ENCODE peak calls at places on chromosomes 13 and 19, in nine cellular contexts. H is cerebellar nuclear complex; B is stimulated activated CD4-positive, alpha-beta T cell treated with anti-CD3 and anti-CD28 coated beads, Interleukin-2, amount 100 ng/mL, for 4 hours; O is psoas muscle; E is NB4; L is activated CD4-positive, alpha-beta T cell treated with anti-CD3 and anti-CD28 coated beads for 4 hours; G is NCI-H2029; P is activated naive CD8-positive, alpha-beta T cell treated with anti-CD3 and anti-CD28 coated beads, Interleukin-2, amount 10 ng/mL, durations not matched to agents 7 days and 5 days; R is choroid plexus epithelial cell. Q is an unnamed sample.

GRCh38 chr13:96020155-96020575 is 33.0 kb downstream of the UGGT2 start:
- DNase-seq in R (peak), B (no peak), G (no peak), H (no peak), E (peak), O (no peak), L (no peak), P (no peak), Q (peak)

GRCh38 chr19:5293607-5294089 is 47.0 kb downstream of the PTPRS start:
- DNase-seq in E (no peak), O (peak), H (no peak), B (no peak), P (no peak), G (no peak), R (peak), L (peak), Q (peak)

GRCh38 chr13:100520936-100521765 is 67.4 kb downstream of the GGACT start:
- DNase-seq in L (no peak), P (no peak), H (no peak), E (no peak), O (no peak), G (no peak), R (peak), B (no peak), Q (no peak)

GRCh38 chr19:10604460-10604980 is 17.4 kb upstream of the AP1M2 start:
- DNase-seq in B (no peak), R (no peak), P (peak), L (peak), H (no peak), E (peak), O (no peak), G (no peak), Q (no peak)

GRCh38 chr19:53961523-53962345 is 1.0 kb upstream of the CACNG8 start:
- DNase-seq in B (no peak), P (no peak), R (peak), H (no peak), G (no peak), O (no peak), E (no peak), L (no peak), Q (no peak)

GRCh38 chr13:26475176-26476110 is 82.0 kb upstream of the WASF3 start:
- DNase-seq in G (no peak), R (no peak), H (no peak), P (no peak), E (no peak), O (no peak), L (no peak), B (no peak), Q (no peak)

GRCh38 chr13:59424661-59425060 is 739.1 kb downstream of the DIAPH3 start:
- DNase-seq in H (no peak), B (no peak), O (no peak), E (no peak), G (no peak), R (peak), L (no peak), P (no peak), Q (no peak)

GRCh38 chr19:37565370-37565669 is 29.3 kb downstream of the ZNF571 start:
- DNase-seq in O (no peak), E (no peak), R (no peak), L (no peak), H (no peak), B (no peak), P (no peak), G (no peak), Q (no peak)

GRCh38 chr13:20408181-20408580 is 117.5 kb downstream of the CRYL1 start:
- DNase-seq in L (no peak), E (no peak), R (no peak), G (no peak), O (no peak), H (no peak), P (no peak), B (no peak), Q (no peak)

GRCh38 chr13:31038834-31039552 is 106.5 kb downstream of the TEX26 start:
- DNase-seq in O (no peak), H (no peak), R (peak), E (peak), G (no peak), B (no peak), P (no peak), L (no peak), Q (no peak)

GRCh38 chr19:2636897-2637683 is 65.4 kb downstream of the GNG7 start:
- DNase-seq in E (peak), B (peak), R (peak), O (peak), P (peak), G (no peak), H (no peak), L (peak), Q (no peak)

GRCh38 chr13:50131998-50132936 is 117.0 kb downstream of the KCNRG start:
- DNase-seq in E (no peak), R (no peak), B (peak), L (peak), O (no peak), P (peak), H (no peak), G (no peak), Q (no peak)

GRCh38 chr13:48790996-48791395 is 137.3 kb downstream of the CYSLTR2 start:
- DNase-seq in L (no peak), O (no peak), R (no peak), H (no peak), P (no peak), E (no peak), G (no peak), B (no peak), Q (no peak)

GRCh38 chr19:12720851-12721655 is 2.7 kb downstream of the TNPO2 start:
- DNase-seq in L (no peak), B (no peak), O (peak), H (no peak), P (peak), G (no peak), R (peak), E (no peak), Q (no peak)

GRCh38 chr19:54420383-54421168 is 5.3 kb downstream of the TTYH1 start:
- DNase-seq in O (no peak), B (no peak), G (no peak), H (no peak), E (no peak), P (no peak), R (no peak), L (no peak), Q (no peak)

GRCh38 chr13:61880576-61881283 is 465.1 kb upstream of the PCDH20 start:
- DNase-seq in L (no peak), E (peak), O (no peak), B (no peak), H (no peak), G (no peak), P (no peak), R (peak), Q (no peak)

GRCh38 chr13:37226966-37227365 is 121.5 kb upstream of the CSNK1A1L start:
- DNase-seq in R (peak), E (no peak), O (no peak), P (no peak), H (no peak), G (no peak), B (no peak), L (no peak), Q (no peak)

GRCh38 chr19:52190679-52191293 is 934 bp downstream of the PPP2R1A start:
- DNase-seq in E (no peak), L (no peak), O (peak), B (no peak), H (no peak), G (no peak), R (peak), P (no peak), Q (no peak)

GRCh38 chr19:46297700-46298476 is 1.0 kb downstream of the HIF3A start:
- DNase-seq in L (no peak), H (no peak), E (no peak), O (peak), P (no peak), B (no peak), R (peak), G (no peak), Q (no peak)

GRCh38 chr19:8252922-8253589 is 43.9 kb downstream of the CERS4 start:
- DNase-seq in B (peak), E (peak), R (peak), H (peak), O (peak), P (peak), L (peak), G (peak), Q (peak)

GRCh38 chr19:31350693-31351211 is 1.5 kb upstream of the TSHZ3 start:
- DNase-seq in G (no peak), O (peak), R (peak), E (peak), H (no peak), L (no peak), B (no peak), P (peak), Q (no peak)

GRCh38 chr13:96346846-96347367 is 257.0 kb downstream of the HS6ST3 start:
- DNase-seq in O (no peak), L (no peak), B (no peak), G (no peak), R (no peak), P (no peak), H (no peak), E (no peak), Q (no peak)

GRCh38 chr19:2266183-2266993 is 10.2 kb upstream of the JSRP1 start:
- DNase-seq in O (peak), L (no peak), H (peak), P (no peak), R (peak), B (no peak), G (peak), E (peak), Q (no peak)

GRCh38 chr13:40438999-40439797 is 227.2 kb downstream of the FOXO1 start:
- DNase-seq in B (peak), G (no peak), H (no peak), P (no peak), L (peak), R (peak), E (no peak), O (no peak), Q (no peak)

GRCh38 chr19:12015753-12016116 is 19.7 kb downstream of the ZNF433 start:
- DNase-seq in B (no peak), R (peak), L (no peak), H (no peak), P (no peak), G (no peak), E (no peak), O (no peak), Q (no peak)

GRCh38 chr19:336067-336614 is 8.5 kb downstream of the MIER2 start:
- DNase-seq in R (peak), O (no peak), P (no peak), G (no peak), B (no peak), H (peak), E (no peak), L (no peak), Q (no peak)

GRCh38 chr13:34114581-34114980 is 296.6 kb downstream of the RFC3 start:
- DNase-seq in E (peak), B (no peak), H (no peak), L (no peak), G (no peak), P (no peak), R (no peak), O (no peak), Q (no peak)

GRCh38 chr13:42114278-42114677 is 65.8 kb downstream of the DGKH start:
- DNase-seq in O (no peak), P (no peak), B (no peak), H (no peak), R (no peak), E (no peak), L (no peak), G (no peak), Q (no peak)

GRCh38 chr19:19900124-19900523 is 622 bp upstream of the ZNF93 start:
- DNase-seq in E (peak), H (no peak), O (no peak), P (no peak), R (peak), G (no peak), B (no peak), L (peak), Q (no peak)

GRCh38 chr19:38384209-38385027 is 3.4 kb downstream of the GGN start:
- DNase-seq in L (no peak), G (no peak), E (no peak), B (no peak), P (no peak), O (no peak), R (peak), H (no peak), Q (no peak)

GRCh38 chr19:38425810-38426466 is at the start of gene RASGRP4:
- DNase-seq in P (peak), B (no peak), E (peak), L (no peak), H (no peak), R (no peak), G (no peak), O (no peak), Q (no peak)

GRCh38 chr19:13068064-13068807 is 34.4 kb downstream of the LYL1 start:
- DNase-seq in B (no peak), L (no peak), O (no peak), E (no peak), P (no peak), G (no peak), R (no peak), H (no peak), Q (no peak)

GRCh38 chr13:75139291-75139690 is 342.7 kb downstream of the TBC1D4 start:
- DNase-seq in O (no peak), B (no peak), P (no peak), R (peak), L (no peak), H (no peak), E (no peak), G (no peak), Q (no peak)

GRCh38 chr13:25295228-25295627 is 6.2 kb upstream of the NUP58 start:
- DNase-seq in B (no peak), G (no peak), P (no peak), O (no peak), R (no peak), E (no peak), H (no peak), L (no peak), Q (no peak)

GRCh38 chr13:41061914-41062837 is 867 bp downstream of the WBP4 start:
- DNase-seq in R (peak), P (no peak), L (no peak), G (no peak), B (no peak), E (peak), O (no peak), H (no peak), Q (no peak)

GRCh38 chr13:75787249-75787940 is 151.3 kb downstream of the LMO7 start:
- DNase-seq in P (no peak), L (no peak), H (no peak), G (no peak), E (no peak), R (peak), B (no peak), O (no peak), Q (no peak)

GRCh38 chr19:11214387-11214786 is 17.0 kb upstream of the KANK2 start:
- DNase-seq in B (no peak), G (no peak), O (no peak), P (no peak), L (no peak), E (no peak), R (no peak), H (no peak), Q (no peak)

GRCh38 chr19:16850133-16850532 is 20.9 kb downstream of the SIN3B start:
- DNase-seq in E (no peak), P (no peak), H (no peak), B (no peak), L (no peak), G (no peak), R (peak), O (no peak), Q (no peak)

GRCh38 chr13:112619730-112620639 is 32.0 kb upstream of the TUBGCP3 start:
- DNase-seq in L (no peak), P (no peak), R (peak), B (no peak), G (peak), E (peak), O (no peak), H (no peak), Q (peak)

GRCh38 chr13:99332456-99332855 is 25.3 kb upstream of the GPR183 start:
- DNase-seq in H (no peak), E (no peak), L (no peak), R (no peak), G (no peak), P (no peak), O (no peak), B (no peak), Q (no peak)

Q was measured in NCI-H510A.